ENCODE peak calls at places on chromosomes 11 and 22, in six cellular contexts. One of them, this sample, is unnamed.

GRCh38 chr11:73866586-73866996 is 10.1 kb downstream of the COA4 start:
- DNase-seq in neural progenitor cell: no peak
- DNase-seq in HCT116: peak; percentile 12
- DNase-seq in SK-N-SH: peak; percentile 58
- DNase-seq in GM23338: no peak
- DNase-seq in hepatocyte: peak; percentile 76
- DNase-seq in this sample: no peak

GRCh38 chr11:65633390-65634139 is 4.3 kb upstream of the SIPA1 start:
- DNase-seq in neural progenitor cell: no peak
- DNase-seq in HCT116: no peak
- DNase-seq in SK-N-SH: no peak
- DNase-seq in GM23338: no peak
- DNase-seq in hepatocyte: no peak
- DNase-seq in this sample: no peak

GRCh38 chr11:60786811-60787567 is 1.9 kb downstream of the MS4A10 start:
- DNase-seq in neural progenitor cell: no peak
- DNase-seq in HCT116: no peak
- DNase-seq in SK-N-SH: no peak
- DNase-seq in GM23338: no peak
- DNase-seq in hepatocyte: peak; percentile 29
- DNase-seq in this sample: no peak

GRCh38 chr11:33691051-33691864 is 9.4 kb downstream of the C11orf91 start:
- DNase-seq in neural progenitor cell: no peak
- DNase-seq in HCT116: peak; percentile 59
- DNase-seq in SK-N-SH: no peak
- DNase-seq in GM23338: no peak
- DNase-seq in hepatocyte: peak; percentile 56
- DNase-seq in this sample: no peak

GRCh38 chr11:20162824-20163777 is 2.8 kb upstream of the DBX1 start:
- DNase-seq in neural progenitor cell: peak; percentile 85
- DNase-seq in HCT116: no peak
- DNase-seq in SK-N-SH: peak; percentile 64
- DNase-seq in GM23338: peak; percentile 77
- DNase-seq in hepatocyte: peak; percentile 35
- DNase-seq in this sample: no peak

GRCh38 chr22:27223317-27224177 is 566.2 kb downstream of the MIAT start:
- DNase-seq in neural progenitor cell: no peak
- DNase-seq in HCT116: no peak
- DNase-seq in SK-N-SH: no peak
- DNase-seq in GM23338: no peak
- DNase-seq in hepatocyte: no peak
- DNase-seq in this sample: no peak

GRCh38 chr11:124867700-124868099 is 2.5 kb downstream of the ROBO3 start:
- DNase-seq in neural progenitor cell: peak; percentile 78
- DNase-seq in HCT116: peak; percentile 13
- DNase-seq in SK-N-SH: peak; percentile 87
- DNase-seq in GM23338: peak; percentile 74
- DNase-seq in hepatocyte: peak; percentile 53
- DNase-seq in this sample: peak; percentile 38

GRCh38 chr11:35463211-35463810 is 44.0 kb upstream of the SLC1A2 start:
- DNase-seq in neural progenitor cell: no peak
- DNase-seq in HCT116: no peak
- DNase-seq in SK-N-SH: no peak
- DNase-seq in GM23338: peak; percentile 36
- DNase-seq in hepatocyte: no peak
- DNase-seq in this sample: no peak

GRCh38 chr22:36368359-36368983 is 19.3 kb downstream of the MYH9 start:
- DNase-seq in neural progenitor cell: peak; percentile 94
- DNase-seq in HCT116: no peak
- DNase-seq in SK-N-SH: peak; percentile 81
- DNase-seq in GM23338: peak; percentile 98
- DNase-seq in hepatocyte: peak; percentile 50
- DNase-seq in this sample: no peak

GRCh38 chr22:36367479-36367878 is 20.3 kb downstream of the MYH9 start:
- DNase-seq in neural progenitor cell: no peak
- DNase-seq in HCT116: no peak
- DNase-seq in SK-N-SH: no peak
- DNase-seq in GM23338: no peak
- DNase-seq in hepatocyte: no peak
- DNase-seq in this sample: no peak

GRCh38 chr22:36369004-36369921 is 18.5 kb downstream of the MYH9 start:
- DNase-seq in neural progenitor cell: no peak
- DNase-seq in HCT116: no peak
- DNase-seq in SK-N-SH: no peak
- DNase-seq in GM23338: no peak
- DNase-seq in hepatocyte: peak; percentile 4
- DNase-seq in this sample: no peak

GRCh38 chr22:36371920-36372319 is 15.8 kb downstream of the MYH9 start:
- DNase-seq in neural progenitor cell: no peak
- DNase-seq in HCT116: no peak
- DNase-seq in SK-N-SH: no peak
- DNase-seq in GM23338: no peak
- DNase-seq in hepatocyte: peak; percentile 1
- DNase-seq in this sample: no peak

GRCh38 chr22:36369922-36370781 is 17.6 kb downstream of the MYH9 start:
- DNase-seq in neural progenitor cell: peak; percentile 70
- DNase-seq in HCT116: no peak
- DNase-seq in SK-N-SH: no peak
- DNase-seq in GM23338: no peak
- DNase-seq in hepatocyte: peak; percentile 74
- DNase-seq in this sample: peak; percentile 52
- H4K20me1 ChIP-seq in neural progenitor cell: peaks cover 85% of the 10 kb centered on the region
- H4K20me1 ChIP-seq in HCT116: peaks cover 20% of the 10 kb centered on the region
- H4K20me1 ChIP-seq in SK-N-SH: peaks cover 100% of the 10 kb centered on the region
- H4K20me1 ChIP-seq in GM23338: peaks cover 39% of the 10 kb centered on the region
- H4K20me1 ChIP-seq in hepatocyte: peaks cover 47% of the 10 kb centered on the region
- H4K20me1 ChIP-seq in this sample: peaks cover 12% of the 10 kb centered on the region

GRCh38 chr11:100574894-100575769 is 112.0 kb upstream of the ARHGAP42 start:
- DNase-seq in neural progenitor cell: no peak
- DNase-seq in HCT116: peak; percentile 13
- DNase-seq in SK-N-SH: no peak
- DNase-seq in GM23338: peak; percentile 57
- DNase-seq in hepatocyte: no peak
- DNase-seq in this sample: no peak
- TF ChIP-seq CTCF in neural progenitor cell: peak; percentile 62
- TF ChIP-seq CTCF in HCT116: peak; percentile 10
- TF ChIP-seq CTCF in SK-N-SH: peak; percentile 55
- TF ChIP-seq CTCF in GM23338: no peak
- TF ChIP-seq CTCF in hepatocyte: peak; percentile 79
- TF ChIP-seq CTCF in this sample: peak; percentile 58

GRCh38 chr11:120566176-120566575 is 54.6 kb downstream of the GRIK4 start:
- DNase-seq in neural progenitor cell: no peak
- DNase-seq in HCT116: peak; percentile 65
- DNase-seq in SK-N-SH: no peak
- DNase-seq in GM23338: no peak
- DNase-seq in hepatocyte: no peak
- DNase-seq in this sample: no peak
- TF ChIP-seq EZH2phosphoT487 in neural progenitor cell: no peak
- TF ChIP-seq EZH2phosphoT487 in HCT116: no peak
- TF ChIP-seq EZH2phosphoT487 in SK-N-SH: no peak
- TF ChIP-seq EZH2phosphoT487 in GM23338: no peak
- TF ChIP-seq EZH2phosphoT487 in hepatocyte: no peak
- TF ChIP-seq EZH2phosphoT487 in this sample: no peak

GRCh38 chr22:21857501-21857914 is 9.9 kb downstream of the MAPK1 start:
- DNase-seq in neural progenitor cell: no peak
- DNase-seq in HCT116: no peak
- DNase-seq in SK-N-SH: no peak
- DNase-seq in GM23338: no peak
- DNase-seq in hepatocyte: no peak
- DNase-seq in this sample: no peak

GRCh38 chr22:21856868-21857267 is 10.6 kb downstream of the MAPK1 start:
- DNase-seq in neural progenitor cell: no peak
- DNase-seq in HCT116: no peak
- DNase-seq in SK-N-SH: no peak
- DNase-seq in GM23338: no peak
- DNase-seq in hepatocyte: no peak
- DNase-seq in this sample: no peak

GRCh38 chr22:21856197-21856596 is 11.2 kb downstream of the MAPK1 start:
- DNase-seq in neural progenitor cell: no peak
- DNase-seq in HCT116: no peak
- DNase-seq in SK-N-SH: no peak
- DNase-seq in GM23338: no peak
- DNase-seq in hepatocyte: no peak
- DNase-seq in this sample: no peak

GRCh38 chr22:21858025-21858764 is 9.2 kb downstream of the MAPK1 start:
- DNase-seq in neural progenitor cell: no peak
- DNase-seq in HCT116: no peak
- DNase-seq in SK-N-SH: no peak
- DNase-seq in GM23338: no peak
- DNase-seq in hepatocyte: no peak
- DNase-seq in this sample: no peak

GRCh38 chr22:21855715-21856114 is 11.7 kb downstream of the MAPK1 start:
- DNase-seq in neural progenitor cell: no peak
- DNase-seq in HCT116: no peak
- DNase-seq in SK-N-SH: no peak
- DNase-seq in GM23338: no peak
- DNase-seq in hepatocyte: no peak
- DNase-seq in this sample: no peak
- H4K20me1 ChIP-seq in neural progenitor cell: peaks cover 68% of the 10 kb centered on the region
- H4K20me1 ChIP-seq in HCT116: peaks cover 45% of the 10 kb centered on the region
- H4K20me1 ChIP-seq in SK-N-SH: peaks cover 100% of the 10 kb centered on the region
- H4K20me1 ChIP-seq in GM23338: peaks cover 70% of the 10 kb centered on the region
- H4K20me1 ChIP-seq in hepatocyte: peaks cover 96% of the 10 kb centered on the region
- H4K20me1 ChIP-seq in this sample: peaks cover 43% of the 10 kb centered on the region

GRCh38 chr11:29518389-29519174 is 498.2 kb downstream of the KCNA4 start:
- DNase-seq in neural progenitor cell: peak; percentile 4
- DNase-seq in HCT116: no peak
- DNase-seq in SK-N-SH: no peak
- DNase-seq in GM23338: peak; percentile 67
- DNase-seq in hepatocyte: peak; percentile 50
- DNase-seq in this sample: peak; percentile 83
- TF ChIP-seq CTCF in neural progenitor cell: peak; percentile 21
- TF ChIP-seq CTCF in HCT116: peak; percentile 3
- TF ChIP-seq CTCF in SK-N-SH: peak; percentile 30
- TF ChIP-seq CTCF in GM23338: peak; percentile 62
- TF ChIP-seq CTCF in hepatocyte: peak; percentile 31
- TF ChIP-seq CTCF in this sample: peak; percentile 73

DNA sequence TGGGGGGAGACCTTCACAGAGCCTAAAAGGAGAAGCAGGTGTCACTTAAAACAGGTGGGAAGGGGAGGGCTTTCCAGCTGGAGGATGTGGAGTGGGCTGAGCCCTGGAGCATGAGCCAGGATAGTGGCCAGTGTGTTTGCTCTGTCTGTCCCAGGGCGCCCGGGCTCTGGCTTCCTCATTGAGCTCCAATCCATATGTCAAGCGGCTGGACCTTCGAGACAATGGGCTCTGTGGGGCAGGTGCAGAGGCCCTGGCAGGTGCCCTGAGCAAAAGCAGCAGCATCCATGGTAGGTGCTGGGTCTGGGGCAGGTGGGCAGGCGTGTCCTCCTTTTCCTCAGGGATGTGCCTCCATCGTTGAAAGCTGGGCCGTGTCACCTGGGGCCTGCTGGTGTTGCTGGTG is 2.0 kb downstream of the LRRC74B start:
- DNase-seq in neural progenitor cell: no peak
- DNase-seq in HCT116: no peak
- DNase-seq in SK-N-SH: no peak
- DNase-seq in GM23338: no peak
- DNase-seq in hepatocyte: no peak
- DNase-seq in this sample: no peak
- TF ChIP-seq EZH2phosphoT487 in neural progenitor cell: no peak
- TF ChIP-seq EZH2phosphoT487 in HCT116: no peak
- TF ChIP-seq EZH2phosphoT487 in SK-N-SH: no peak
- TF ChIP-seq EZH2phosphoT487 in GM23338: no peak
- TF ChIP-seq EZH2phosphoT487 in hepatocyte: no peak
- TF ChIP-seq EZH2phosphoT487 in this sample: no peak

DNA sequence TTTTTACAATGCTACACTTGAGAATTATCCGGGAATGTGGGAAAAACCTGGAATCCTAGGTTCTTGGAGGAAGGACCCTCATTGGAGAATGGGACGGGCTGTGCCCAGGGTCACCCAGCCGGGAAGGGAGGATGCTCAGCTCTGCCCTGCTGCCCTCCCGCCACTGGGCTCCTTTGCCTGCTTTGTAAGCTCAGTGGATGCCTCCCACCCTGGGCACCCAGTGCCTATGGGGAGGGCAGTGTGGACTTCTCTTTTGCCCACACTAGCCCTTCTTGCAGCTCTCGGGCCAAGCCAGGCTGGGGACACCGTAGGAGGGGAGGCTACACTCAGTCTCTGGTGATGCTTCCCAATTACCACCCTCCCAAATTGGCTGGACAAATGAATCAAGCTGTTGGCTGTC is 316.8 kb downstream of the CTTN start:
- DNase-seq in neural progenitor cell: no peak
- DNase-seq in HCT116: no peak
- DNase-seq in SK-N-SH: no peak
- DNase-seq in GM23338: no peak
- DNase-seq in hepatocyte: no peak
- DNase-seq in this sample: no peak
- H4K20me1 ChIP-seq in neural progenitor cell: no peaks in the 10 kb centered on the region
- H4K20me1 ChIP-seq in HCT116: no peaks in the 10 kb centered on the region
- H4K20me1 ChIP-seq in SK-N-SH: no peaks in the 10 kb centered on the region
- H4K20me1 ChIP-seq in GM23338: no peaks in the 10 kb centered on the region
- H4K20me1 ChIP-seq in hepatocyte: no peaks in the 10 kb centered on the region
- H4K20me1 ChIP-seq in this sample: no peaks in the 10 kb centered on the region

This sample was measured in OCI-LY7.